ENCODE peak calls at places on chromosomes 2 and 18, in ten cellular contexts. F is neural crest cell; U is H7; M is stimulated activated CD4-positive, alpha-beta T cell treated with anti-CD3 and anti-CD28 coated beads, Interleukin-2, amount 100 ng/mL, for 4 hours; P is NCI-H1092; A is neural progenitor cell; K is coronary artery; O is GM13977; C is endothelial cell; Z is activated T-helper 1 cell treated with anti-CD3 and anti-CD28 coated beads, Interleukin-2, amount 50 U/mL, for 16 hours. N is an unnamed sample.

GRCh38 chr2:237355726-237356125 is 58.2 kb downstream of the COL6A3 start:
- DNase-seq in Z (no peak), F (no peak), M (no peak), O (no peak), K (no peak), C (no peak), A (no peak), P (no peak), U (no peak), N (no peak)

GRCh38 chr2:108184421-108184820 is 55.3 kb upstream of the SULT1C3 start:
- DNase-seq in C (peak), M (no peak), A (peak), F (no peak), K (no peak), O (peak), U (no peak), P (peak), Z (no peak), N (no peak)

GRCh38 chr2:18883626-18884456 is 294.5 kb upstream of the NT5C1B start:
- DNase-seq in C (peak), P (no peak), O (no peak), F (no peak), A (peak), U (peak), M (no peak), K (no peak), Z (no peak), N (no peak)

GRCh38 chr2:1395009-1395408 is 18.3 kb upstream of the TPO start:
- DNase-seq in O (no peak), U (no peak), P (no peak), Z (no peak), K (no peak), M (no peak), A (no peak), C (no peak), F (no peak), N (no peak)

GRCh38 chr18:35890323-35890722 is 82.2 kb upstream of the RMP24 start:
- DNase-seq in C (no peak), M (no peak), O (no peak), A (no peak), Z (no peak), K (no peak), F (no peak), P (no peak), U (no peak), N (no peak)

GRCh38 chr2:173401716-173402326 is 47.1 kb downstream of the CDCA7 start:
- DNase-seq in K (no peak), P (no peak), A (peak), M (no peak), U (no peak), Z (no peak), F (no peak), C (peak), O (no peak), N (no peak)

GRCh38 chr18:295756-296155 is 27.9 kb upstream of the THOC1 start:
- DNase-seq in Z (no peak), O (no peak), P (no peak), U (no peak), F (no peak), K (no peak), A (no peak), C (no peak), M (no peak), N (no peak)

GRCh38 chr2:7795358-7796199 is 878.4 kb downstream of the RNF144A start:
- DNase-seq in U (no peak), Z (no peak), F (no peak), M (no peak), A (peak), O (no peak), K (no peak), C (no peak), P (peak), N (no peak)

GRCh38 chr2:218805627-218806026 is 23.7 kb downstream of the CYP27A1 start:
- DNase-seq in M (no peak), P (no peak), A (no peak), K (no peak), C (no peak), F (no peak), Z (no peak), O (no peak), U (peak), N (no peak)

GRCh38 chr2:132975490-132976105 is 305.6 kb upstream of the LYPD1 start:
- DNase-seq in K (no peak), P (no peak), F (no peak), Z (no peak), C (no peak), M (no peak), O (no peak), U (peak), A (no peak), N (no peak)

GRCh38 chr2:74261204-74261864 is 62.9 kb downstream of the MTHFD2 start:
- DNase-seq in K (no peak), P (no peak), Z (no peak), C (peak), F (no peak), U (peak), M (no peak), O (no peak), A (peak), N (no peak)

GRCh38 chr2:112821142-112821541 is 15.4 kb downstream of the IL1B start:
- DNase-seq in Z (no peak), O (peak), F (no peak), A (no peak), M (no peak), C (no peak), U (peak), P (no peak), K (no peak), N (no peak)